ENCODE peak calls at places on chromosomes 16 and 17, in nine cellular contexts. One of them, this sample, is unnamed.

GRCh38 chr16:72099377-72099818 is 5.8 kb downstream of the DHX38 start:
- DNase-seq in naive thymus-derived CD4-positive, alpha-beta T cell: peak; percentile 37
- DNase-seq in A549: peak; percentile 87
- DNase-seq in adrenal gland: peak; percentile 57
- DNase-seq in brain microvascular endothelial cell: peak; percentile 68
- DNase-seq in endodermal cell: peak; percentile 90
- DNase-seq in neural progenitor cell: peak; percentile 76
- DNase-seq in GM23338: peak; percentile 82
- DNase-seq in pancreas: no peak
- DNase-seq in this sample: peak; percentile 11

GRCh38 chr17:21214777-21215541 is 998 bp upstream of the TMEM11 start:
- DNase-seq in GM23338: peak; percentile 73
- DNase-seq in adrenal gland: no peak
- DNase-seq in brain microvascular endothelial cell: peak; percentile 22
- DNase-seq in A549: peak; percentile 28
- DNase-seq in endodermal cell: peak; percentile 91
- DNase-seq in naive thymus-derived CD4-positive, alpha-beta T cell: no peak
- DNase-seq in pancreas: no peak
- DNase-seq in neural progenitor cell: peak; percentile 72
- DNase-seq in this sample: no peak

GRCh38 chr17:57570740-57571344 is 174.3 kb downstream of the CCDC182 start:
- DNase-seq in pancreas: no peak
- DNase-seq in naive thymus-derived CD4-positive, alpha-beta T cell: no peak
- DNase-seq in neural progenitor cell: no peak
- DNase-seq in A549: no peak
- DNase-seq in brain microvascular endothelial cell: no peak
- DNase-seq in GM23338: peak; percentile 27
- DNase-seq in endodermal cell: peak; percentile 74
- DNase-seq in adrenal gland: peak; percentile 42
- DNase-seq in this sample: peak; percentile 26

GRCh38 chr17:44766409-44767038 is 7.7 kb downstream of the ADAM11 start:
- DNase-seq in adrenal gland: no peak
- DNase-seq in brain microvascular endothelial cell: no peak
- DNase-seq in pancreas: peak; percentile 36
- DNase-seq in A549: no peak
- DNase-seq in naive thymus-derived CD4-positive, alpha-beta T cell: no peak
- DNase-seq in neural progenitor cell: no peak
- DNase-seq in GM23338: no peak
- DNase-seq in endodermal cell: peak; percentile 75
- DNase-seq in this sample: peak; percentile 52

GRCh38 chr16:19840524-19841110 is 44.0 kb downstream of the GPRC5B start:
- DNase-seq in pancreas: no peak
- DNase-seq in A549: no peak
- DNase-seq in brain microvascular endothelial cell: no peak
- DNase-seq in naive thymus-derived CD4-positive, alpha-beta T cell: no peak
- DNase-seq in neural progenitor cell: no peak
- DNase-seq in endodermal cell: no peak
- DNase-seq in adrenal gland: no peak
- DNase-seq in GM23338: no peak
- DNase-seq in this sample: no peak

GRCh38 chr16:87344931-87345631 is 27.9 kb upstream of the C16orf95 start:
- DNase-seq in adrenal gland: peak; percentile 32
- DNase-seq in endodermal cell: no peak
- DNase-seq in pancreas: no peak
- DNase-seq in neural progenitor cell: no peak
- DNase-seq in brain microvascular endothelial cell: no peak
- DNase-seq in naive thymus-derived CD4-positive, alpha-beta T cell: peak; percentile 49
- DNase-seq in GM23338: peak; percentile 36
- DNase-seq in A549: no peak
- DNase-seq in this sample: no peak

GRCh38 chr17:68578236-68578635 is 22.9 kb downstream of the FAM20A start:
- DNase-seq in neural progenitor cell: no peak
- DNase-seq in A549: no peak
- DNase-seq in naive thymus-derived CD4-positive, alpha-beta T cell: no peak
- DNase-seq in brain microvascular endothelial cell: no peak
- DNase-seq in pancreas: no peak
- DNase-seq in endodermal cell: peak; percentile 10
- DNase-seq in adrenal gland: no peak
- DNase-seq in GM23338: no peak
- DNase-seq in this sample: no peak

GRCh38 chr16:24534634-24535033 is 4.7 kb upstream of the RBBP6 start:
- DNase-seq in pancreas: no peak
- DNase-seq in endodermal cell: no peak
- DNase-seq in brain microvascular endothelial cell: no peak
- DNase-seq in naive thymus-derived CD4-positive, alpha-beta T cell: no peak
- DNase-seq in adrenal gland: no peak
- DNase-seq in GM23338: no peak
- DNase-seq in neural progenitor cell: no peak
- DNase-seq in A549: peak; percentile 51
- DNase-seq in this sample: no peak

GRCh38 chr17:39653662-39654331 is 11.4 kb upstream of the TCAP start:
- DNase-seq in neural progenitor cell: no peak
- DNase-seq in A549: peak; percentile 91
- DNase-seq in GM23338: peak; percentile 89
- DNase-seq in pancreas: no peak
- DNase-seq in adrenal gland: peak; percentile 74
- DNase-seq in endodermal cell: peak; percentile 98
- DNase-seq in brain microvascular endothelial cell: peak; percentile 22
- DNase-seq in naive thymus-derived CD4-positive, alpha-beta T cell: peak; percentile 70
- DNase-seq in this sample: peak; percentile 38

DNA sequence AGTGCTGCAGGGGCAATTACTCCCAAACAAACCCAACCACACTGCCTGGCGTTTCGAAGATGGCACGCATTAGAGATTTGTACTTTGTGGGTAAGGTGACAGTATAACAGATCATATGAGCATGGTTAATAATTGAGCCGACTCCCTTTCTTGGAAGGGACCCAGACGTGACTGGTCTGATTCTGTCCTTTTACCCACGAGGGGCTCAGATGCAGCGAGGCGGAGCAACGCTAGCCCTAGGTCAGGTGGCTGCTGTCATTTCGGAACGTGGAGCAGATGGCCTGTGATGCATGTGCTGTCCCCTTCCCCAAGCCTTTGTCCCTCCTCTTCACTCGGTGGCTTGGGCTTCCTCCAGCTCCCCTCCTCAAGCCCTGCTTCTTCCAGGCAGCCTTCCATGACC is 84.2 kb downstream of the SNX29 start:
- DNase-seq in naive thymus-derived CD4-positive, alpha-beta T cell: no peak
- DNase-seq in GM23338: no peak
- DNase-seq in brain microvascular endothelial cell: no peak
- DNase-seq in endodermal cell: no peak
- DNase-seq in pancreas: no peak
- DNase-seq in adrenal gland: no peak
- DNase-seq in neural progenitor cell: no peak
- DNase-seq in A549: no peak
- DNase-seq in this sample: no peak
- H3K27ac ChIP-seq in naive thymus-derived CD4-positive, alpha-beta T cell: no peak overlapping the region
- H3K27ac ChIP-seq in GM23338: no peak overlapping the region
- H3K27ac ChIP-seq in brain microvascular endothelial cell: no peak overlapping the region
- H3K27ac ChIP-seq in endodermal cell: no peak overlapping the region
- H3K27ac ChIP-seq in pancreas: no peak overlapping the region
- H3K27ac ChIP-seq in adrenal gland: no peak overlapping the region
- H3K27ac ChIP-seq in neural progenitor cell: no peak overlapping the region
- H3K27ac ChIP-seq in A549: no peak overlapping the region
- H3K27ac ChIP-seq in this sample: no peak overlapping the region

GRCh38 chr17:27984404-27984803 is 58.1 kb upstream of the NLK start:
- DNase-seq in neural progenitor cell: no peak
- DNase-seq in GM23338: no peak
- DNase-seq in brain microvascular endothelial cell: no peak
- DNase-seq in adrenal gland: no peak
- DNase-seq in naive thymus-derived CD4-positive, alpha-beta T cell: no peak
- DNase-seq in A549: no peak
- DNase-seq in pancreas: no peak
- DNase-seq in endodermal cell: no peak
- DNase-seq in this sample: no peak

GRCh38 chr17:27985736-27986394 is 56.6 kb upstream of the NLK start:
- DNase-seq in GM23338: no peak
- DNase-seq in A549: no peak
- DNase-seq in endodermal cell: no peak
- DNase-seq in pancreas: no peak
- DNase-seq in brain microvascular endothelial cell: no peak
- DNase-seq in naive thymus-derived CD4-positive, alpha-beta T cell: no peak
- DNase-seq in neural progenitor cell: no peak
- DNase-seq in adrenal gland: no peak
- DNase-seq in this sample: no peak

GRCh38 chr17:27984816-27985215 is 57.7 kb upstream of the NLK start:
- DNase-seq in A549: no peak
- DNase-seq in pancreas: no peak
- DNase-seq in adrenal gland: peak; percentile 40
- DNase-seq in neural progenitor cell: no peak
- DNase-seq in brain microvascular endothelial cell: no peak
- DNase-seq in endodermal cell: no peak
- DNase-seq in naive thymus-derived CD4-positive, alpha-beta T cell: no peak
- DNase-seq in GM23338: no peak
- DNase-seq in this sample: no peak

GRCh38 chr17:27983853-27984252 is 58.6 kb upstream of the NLK start:
- DNase-seq in pancreas: no peak
- DNase-seq in adrenal gland: no peak
- DNase-seq in A549: no peak
- DNase-seq in brain microvascular endothelial cell: no peak
- DNase-seq in endodermal cell: no peak
- DNase-seq in neural progenitor cell: no peak
- DNase-seq in naive thymus-derived CD4-positive, alpha-beta T cell: no peak
- DNase-seq in GM23338: no peak
- DNase-seq in this sample: no peak

DNA sequence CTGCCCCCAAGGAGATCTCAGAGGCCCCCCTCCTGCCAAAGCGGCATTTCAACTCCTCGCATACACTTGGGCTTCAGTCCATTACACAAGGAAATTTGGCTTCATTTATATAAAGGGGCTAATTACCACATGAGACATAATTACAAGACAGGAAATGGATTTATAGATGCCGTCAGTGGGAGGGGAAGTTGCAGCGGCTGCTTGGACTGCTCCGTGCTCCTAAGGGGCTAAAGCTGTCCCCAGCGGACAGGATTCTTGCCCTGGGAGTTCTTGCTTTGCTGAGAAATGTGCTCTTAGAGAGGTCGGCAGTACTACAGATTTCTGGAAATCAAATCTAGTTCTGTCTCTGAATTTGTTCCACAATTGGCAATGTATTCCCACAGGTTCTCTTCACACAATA is 57.2 kb upstream of the NLK start:
- DNase-seq in naive thymus-derived CD4-positive, alpha-beta T cell: no peak
- DNase-seq in neural progenitor cell: no peak
- DNase-seq in pancreas: no peak
- DNase-seq in A549: no peak
- DNase-seq in endodermal cell: no peak
- DNase-seq in adrenal gland: no peak
- DNase-seq in brain microvascular endothelial cell: no peak
- DNase-seq in GM23338: no peak
- DNase-seq in this sample: no peak
- H3K27ac ChIP-seq in naive thymus-derived CD4-positive, alpha-beta T cell: no peak overlapping the region
- H3K27ac ChIP-seq in neural progenitor cell: no peak overlapping the region
- H3K27ac ChIP-seq in pancreas: no peak overlapping the region
- H3K27ac ChIP-seq in A549: no peak overlapping the region
- H3K27ac ChIP-seq in endodermal cell: no peak overlapping the region
- H3K27ac ChIP-seq in adrenal gland: no peak overlapping the region
- H3K27ac ChIP-seq in brain microvascular endothelial cell: no peak overlapping the region
- H3K27ac ChIP-seq in GM23338: no peak overlapping the region
- H3K27ac ChIP-seq in this sample: no peak overlapping the region

GRCh38 chr17:59381716-59382570 is 50.5 kb downstream of the YPEL2 start:
- DNase-seq in brain microvascular endothelial cell: no peak
- DNase-seq in pancreas: peak; percentile 87
- DNase-seq in GM23338: no peak
- DNase-seq in naive thymus-derived CD4-positive, alpha-beta T cell: no peak
- DNase-seq in endodermal cell: no peak
- DNase-seq in adrenal gland: no peak
- DNase-seq in A549: no peak
- DNase-seq in neural progenitor cell: no peak
- DNase-seq in this sample: peak; percentile 89
- H3K27ac ChIP-seq in brain microvascular endothelial cell: no peak overlapping the region
- H3K27ac ChIP-seq in pancreas: peak overlapping the region; percentile 82
- H3K27ac ChIP-seq in GM23338: no peak overlapping the region
- H3K27ac ChIP-seq in naive thymus-derived CD4-positive, alpha-beta T cell: no peak overlapping the region
- H3K27ac ChIP-seq in endodermal cell: no peak overlapping the region
- H3K27ac ChIP-seq in adrenal gland: no peak overlapping the region
- H3K27ac ChIP-seq in A549: no peak overlapping the region
- H3K27ac ChIP-seq in neural progenitor cell: no peak overlapping the region
- H3K27ac ChIP-seq in this sample: peak overlapping the region; percentile 100

DNA sequence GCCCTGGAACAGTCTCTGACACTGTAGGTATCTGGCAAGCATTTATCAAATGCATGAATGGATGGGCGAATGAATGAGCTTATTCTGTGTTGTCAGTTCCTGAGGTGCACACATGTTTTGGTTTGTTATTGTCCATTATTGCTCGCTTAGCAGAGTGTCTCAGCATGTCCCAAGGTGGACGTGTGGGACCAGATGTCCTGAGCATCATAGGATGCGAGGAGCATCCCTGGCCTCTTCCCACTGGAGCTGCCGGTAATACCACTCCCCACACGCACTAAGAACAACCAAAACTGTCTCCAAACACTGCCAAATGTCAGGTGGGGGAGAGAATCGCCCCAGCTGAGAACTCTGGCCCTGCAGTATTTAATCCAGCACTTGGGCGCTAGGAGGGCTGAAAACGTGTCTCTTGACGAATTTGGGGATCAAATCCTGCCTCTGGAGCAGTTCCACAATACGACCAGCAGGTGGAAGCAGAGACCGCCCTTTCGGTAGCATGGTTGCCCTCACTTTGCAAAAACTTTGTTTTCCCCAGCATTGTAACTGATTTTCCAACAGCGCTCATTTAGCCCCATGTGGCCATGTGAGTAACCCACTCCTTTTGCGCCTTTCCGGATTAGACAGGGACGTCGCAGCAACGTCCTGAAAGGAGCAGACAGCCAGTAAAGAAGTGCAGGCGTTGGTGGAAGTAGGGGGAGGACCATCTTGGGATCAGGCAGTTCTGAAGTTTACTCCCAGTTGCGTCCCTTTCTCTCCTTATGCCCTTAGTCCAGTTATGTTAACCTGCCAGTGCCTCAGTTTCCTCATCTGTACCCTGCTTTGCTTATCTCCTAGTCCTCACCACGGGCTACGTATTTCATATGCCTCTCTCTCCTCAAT is 22.7 kb downstream of the TMEM114 start:
- DNase-seq in A549: peak; percentile 62
- DNase-seq in pancreas: peak; percentile 78
- DNase-seq in neural progenitor cell: peak; percentile 96
- DNase-seq in GM23338: peak; percentile 98
- DNase-seq in naive thymus-derived CD4-positive, alpha-beta T cell: peak; percentile 82
- DNase-seq in adrenal gland: peak; percentile 83
- DNase-seq in brain microvascular endothelial cell: peak; percentile 88
- DNase-seq in endodermal cell: peak; percentile 95
- DNase-seq in this sample: peak; percentile 7
- H3K27ac ChIP-seq in A549: peak overlapping the region; percentile 34
- H3K27ac ChIP-seq in pancreas: no peak overlapping the region
- H3K27ac ChIP-seq in neural progenitor cell: no peak overlapping the region
- H3K27ac ChIP-seq in GM23338: no peak overlapping the region
- H3K27ac ChIP-seq in naive thymus-derived CD4-positive, alpha-beta T cell: no peak overlapping the region
- H3K27ac ChIP-seq in adrenal gland: no peak overlapping the region
- H3K27ac ChIP-seq in brain microvascular endothelial cell: no peak overlapping the region
- H3K27ac ChIP-seq in endodermal cell: no peak overlapping the region
- H3K27ac ChIP-seq in this sample: no peak overlapping the region

This sample was measured in caudate nucleus.